ENCODE peak calls at places on chromosomes 12 and 14, in four cellular contexts. W is GM12878, G is K562, X is HepG2. C is an unnamed sample.
A peak's percentile ranks its signal among the peaks of the same experiment; 100 is the strongest.

GRCh38 chr14:39247256-39247655 is 13.5 kb downstream of the MIA2 start:
- DNase-seq in X (no peak), W (no peak), G (no peak), C (no peak)

GRCh38 chr12:25812295-25812694 is 146.2 kb upstream of the RASSF8 start:
- DNase-seq in W (no peak), G (no peak), X (no peak), C (no peak)

GRCh38 chr14:55843718-55844403 is 263.9 kb downstream of the KTN1 start:
- DNase-seq in W (no peak), X (no peak), G (no peak), C (no peak)

GRCh38 chr12:121038861-121039654 is at the start of gene OASL:
- DNase-seq in G (no peak), X (no peak), W (peak; percentile 63), C (peak; percentile 55)

GRCh38 chr14:65302571-65303184 is 109.9 kb upstream of the FUT8 start:
- DNase-seq in W (peak; percentile 98), X (no peak), G (no peak), C (no peak)

GRCh38 chr12:51686727-51687126 is 95.7 kb downstream of the SCN8A start:
- DNase-seq in X (no peak), G (no peak), W (no peak), C (no peak)

GRCh38 chr14:63603749-63604277 is 37.9 kb downstream of the WDR89 start:
- DNase-seq in X (no peak), W (no peak), G (no peak), C (no peak)

GRCh38 chr14:23140389-23140788 is 21.3 kb upstream of the CEBPE start:
- DNase-seq in X (no peak), W (no peak), G (no peak), C (no peak)

GRCh38 chr12:80977356-80977755 is 39.6 kb upstream of the LIN7A start:
- DNase-seq in G (no peak), W (no peak), X (no peak), C (no peak)

GRCh38 chr14:106586098-106586704 is 1059.8 kb downstream of the TMEM121 start:
- DNase-seq in G (peak; percentile 55), W (no peak), X (peak; percentile 37), C (no peak)

GRCh38 chr14:38243696-38244250 is 12.1 kb downstream of the CLEC14A start:
- DNase-seq in W (no peak), G (no peak), X (no peak), C (no peak)

GRCh38 chr14:62626416-62626815 is 418.8 kb downstream of the KCNH5 start:
- DNase-seq in W (no peak), X (no peak), G (no peak), C (no peak)

DNA sequence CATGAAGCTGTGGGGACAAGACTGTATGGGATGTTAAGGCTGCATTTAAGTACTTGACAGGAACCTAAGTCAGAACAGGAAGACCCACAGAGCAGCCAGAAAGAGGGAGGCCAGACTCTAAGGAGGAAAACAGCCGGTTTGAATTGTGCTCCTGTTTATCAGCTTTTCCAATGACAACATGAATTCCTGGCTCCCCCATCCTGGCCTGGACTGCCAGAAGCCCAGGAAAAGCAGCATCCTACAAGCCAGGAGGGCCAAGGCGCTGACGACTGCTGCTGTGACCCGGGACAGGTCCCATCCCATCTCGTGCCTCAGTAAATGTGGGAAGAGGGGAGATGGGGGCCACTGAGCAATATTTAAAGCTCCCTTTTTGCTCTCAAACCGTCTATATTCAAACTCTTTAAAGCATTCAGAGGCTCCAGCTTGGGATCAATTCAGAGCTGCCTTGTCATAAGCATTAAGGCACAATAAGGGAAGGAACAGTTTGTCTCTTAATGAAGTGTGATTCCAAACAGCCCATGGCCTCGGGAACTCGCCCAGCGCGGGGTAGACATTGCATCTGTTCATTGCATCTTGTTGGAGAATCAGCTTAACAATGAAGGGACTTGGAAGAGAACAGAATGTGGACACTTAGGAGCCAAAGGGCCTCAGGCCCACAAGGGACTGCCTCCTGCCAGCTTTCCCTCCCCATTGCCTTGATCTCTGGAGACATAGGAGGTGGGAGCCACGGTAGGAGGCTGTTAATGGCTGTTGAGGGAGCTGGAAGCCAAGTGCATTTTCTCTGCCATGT is 49.6 kb downstream of the CMKLR1 start:
- DNase-seq in G (no peak), X (no peak), W (no peak), C (no peak)
- TF ChIP-seq USF2 in G (no peak), X (no peak), W (no peak), C (no peak)

DNA sequence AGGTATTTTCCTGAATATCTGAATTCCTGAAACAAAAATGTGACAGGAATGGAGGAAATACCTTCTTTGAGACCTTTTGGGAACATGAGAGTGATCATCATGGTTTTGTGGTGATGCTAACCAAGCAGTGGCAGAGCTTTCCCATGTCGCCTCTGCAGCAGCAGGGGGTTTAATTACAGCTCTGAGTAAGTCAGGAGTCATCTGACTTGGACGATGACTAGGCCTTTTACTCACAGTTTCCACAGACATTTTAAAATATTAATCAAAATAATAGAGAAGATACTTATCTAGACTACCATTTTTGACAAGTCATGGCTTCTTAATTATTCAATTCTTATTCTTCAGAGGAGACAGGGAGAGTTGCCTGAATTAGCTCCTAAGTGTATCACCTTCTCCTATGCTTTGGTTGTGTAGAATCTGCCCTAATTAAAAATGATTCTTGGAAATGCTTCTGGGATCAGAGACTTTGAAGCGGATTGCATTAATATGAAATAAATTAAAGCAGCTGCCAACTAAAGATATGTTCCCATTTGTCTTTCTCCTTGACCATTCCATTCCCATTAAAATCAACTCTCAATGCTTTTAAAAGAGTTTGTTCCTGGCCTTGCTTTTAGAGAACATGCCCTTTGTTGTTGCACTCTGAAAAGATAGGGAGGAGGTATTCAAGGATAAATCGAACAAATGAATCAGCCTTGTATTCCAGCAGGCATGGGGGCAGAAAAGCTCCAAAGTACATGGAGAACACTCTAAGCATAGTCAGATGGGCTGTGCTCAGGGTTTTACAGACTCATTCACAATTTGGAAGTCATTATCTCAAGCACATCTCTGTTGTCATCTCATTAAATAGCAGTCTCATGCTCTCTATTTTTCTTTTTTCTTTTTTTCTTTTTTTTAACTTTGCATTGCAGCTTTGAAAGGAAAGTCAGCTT is 7.7 kb upstream of the IFNG-AS1 start:
- DNase-seq in X (no peak), W (no peak), G (no peak), C (peak; percentile 33)
- TF ChIP-seq MYC in X (no peak), W (no peak), G (no peak), C (no peak)

GRCh38 chr12:58500399-58500798 is 419.9 kb downstream of the LRIG3 start:
- DNase-seq in X (no peak), G (no peak), W (no peak), C (no peak)

GRCh38 chr12:58491296-58491695 is 429.0 kb downstream of the LRIG3 start:
- DNase-seq in G (no peak), W (no peak), X (no peak), C (no peak)

GRCh38 chr12:58502236-58502635 is 418.1 kb downstream of the LRIG3 start:
- DNase-seq in W (no peak), G (no peak), X (no peak), C (no peak)

GRCh38 chr12:58496411-58496810 is 423.9 kb downstream of the LRIG3 start:
- DNase-seq in G (no peak), W (no peak), X (no peak), C (peak; percentile 43)
- TF ChIP-seq USF2 in G (no peak), W (no peak), X (no peak), C (no peak)

GRCh38 chr12:54173906-54174471 is 14.8 kb downstream of the SMUG1 start:
- DNase-seq in W (no peak), G (no peak), X (no peak), C (no peak)

GRCh38 chr12:54169036-54169435 is 19.7 kb downstream of the SMUG1 start:
- DNase-seq in G (no peak), W (no peak), X (no peak), C (no peak)

GRCh38 chr12:54175130-54175963 is 13.4 kb downstream of the SMUG1 start:
- DNase-seq in W (no peak), G (peak; percentile 62), X (no peak), C (no peak)

GRCh38 chr12:54172102-54172630 is 16.6 kb downstream of the SMUG1 start:
- DNase-seq in G (no peak), X (no peak), W (no peak), C (no peak)

DNA sequence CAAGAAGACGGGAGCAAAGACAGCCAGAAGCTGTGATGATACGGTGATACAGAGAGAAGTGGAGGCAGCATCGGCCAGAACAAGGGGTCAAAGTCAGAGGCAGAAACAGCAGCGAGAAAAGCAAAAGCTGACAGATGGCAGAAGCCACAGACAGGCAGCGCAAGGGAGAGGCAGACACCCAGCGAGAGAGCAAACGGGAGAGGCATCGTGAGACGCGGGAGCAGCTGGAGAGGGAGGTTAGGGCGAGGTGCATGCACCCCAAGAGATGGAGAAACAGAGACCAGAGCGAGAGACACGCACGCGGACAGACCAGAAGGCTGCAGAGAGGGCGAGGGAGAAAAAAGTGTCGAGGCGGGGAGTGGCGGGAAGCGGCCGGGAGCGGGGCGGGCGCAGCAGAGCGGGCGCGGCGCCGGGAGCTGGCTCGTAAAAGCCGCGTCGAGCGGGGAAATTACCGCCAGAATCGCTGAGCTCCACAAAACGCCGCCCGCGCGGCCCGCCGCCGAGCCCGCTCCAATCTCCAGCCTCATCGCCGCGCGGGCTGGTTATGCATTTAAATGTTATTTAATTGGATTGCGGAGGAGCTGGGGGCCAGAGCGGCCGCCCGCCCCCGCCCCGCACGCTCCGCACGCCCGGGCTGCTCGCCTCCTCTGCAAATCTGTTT is 15.6 kb downstream of the SMUG1 start:
- DNase-seq in W (no peak), X (no peak), G (no peak), C (no peak)
- TF ChIP-seq MYC in W (no peak), X (no peak), G (no peak), C (no peak)

DNA sequence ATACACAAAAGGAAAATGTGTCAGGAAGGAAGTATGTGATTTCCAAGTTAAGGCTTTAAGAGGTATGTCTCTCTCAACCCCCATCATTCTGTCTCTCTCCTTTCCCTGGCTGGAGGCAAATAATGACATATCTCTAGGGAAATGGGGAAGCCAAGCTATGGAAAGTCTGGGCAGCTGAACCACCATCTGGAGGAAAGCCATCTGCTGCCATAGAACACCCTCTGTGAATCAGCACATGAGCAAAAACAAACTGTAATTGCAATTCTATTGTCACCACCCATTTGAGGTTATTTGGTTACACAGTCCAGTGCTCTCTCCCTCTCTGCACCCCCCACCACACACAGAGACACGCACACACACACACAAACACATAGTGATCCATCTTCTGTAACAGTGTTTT is 766.2 kb downstream of the FLRT2 start:
- DNase-seq in G (no peak), X (no peak), W (no peak), C (no peak)
- TF ChIP-seq USF2 in G (no peak), X (no peak), W (no peak), C (no peak)

C was measured in A549.